ENCODE peak calls at places on chromosomes 4 and X, in ten cellular contexts. L, R, B, E, Y, H, F, D, T and G are unnamed samples.

GRCh38 chr4:7414046-7414445 is 20.7 kb downstream of the PSAPL1 start:
- DNase-seq in L (no peak), R (no peak), B (no peak), E (no peak), Y (no peak), H (no peak), F (no peak), D (peak), T (no peak), G (no peak)

GRCh38 chrX:154855256-154855655 is 20.8 kb upstream of the SMIM9 start:
- DNase-seq in L (no peak), R (no peak), B (no peak), E (no peak), Y (no peak), H (peak), F (no peak), D (no peak), T (no peak), G (no peak)

GRCh38 chr4:147709999-147710398 is 21.9 kb upstream of the ARHGAP10 start:
- DNase-seq in L (no peak), R (peak), B (peak), E (no peak), Y (no peak), H (peak), F (no peak), D (no peak), T (no peak), G (no peak)

GRCh38 chr4:47837582-47838294 is at the start of gene CORIN:
- DNase-seq in L (no peak), R (no peak), B (no peak), E (no peak), Y (no peak), H (no peak), F (no peak), D (no peak), T (no peak), G (no peak)

GRCh38 chr4:2788101-2788500 is 4.8 kb upstream of the SH3BP2 start:
- DNase-seq in L (no peak), R (no peak), B (no peak), E (no peak), Y (no peak), H (no peak), F (no peak), D (no peak), T (no peak), G (no peak)

GRCh38 chrX:134636859-134637258 is 21.4 kb downstream of the PLAC1 start:
- DNase-seq in L (no peak), R (peak), B (peak), E (no peak), Y (no peak), H (peak), F (no peak), D (no peak), T (no peak), G (no peak)

GRCh38 chr4:86536166-86536565 is 57.9 kb upstream of the PTPN13 start:
- DNase-seq in L (no peak), R (no peak), B (no peak), E (no peak), Y (no peak), H (no peak), F (no peak), D (no peak), T (no peak), G (no peak)

GRCh38 chrX:47156611-47157520 is 11.8 kb downstream of the RBM10 start:
- DNase-seq in L (no peak), R (no peak), B (no peak), E (no peak), Y (no peak), H (peak), F (no peak), D (no peak), T (no peak), G (no peak)

GRCh38 chrX:42384956-42385355 is 393.0 kb downstream of the PPP1R2C start:
- DNase-seq in L (no peak), R (no peak), B (no peak), E (no peak), Y (no peak), H (no peak), F (no peak), D (no peak), T (no peak), G (no peak)

GRCh38 chrX:74085642-74086236 is 218.2 kb upstream of the ZCCHC13 start:
- DNase-seq in L (no peak), R (no peak), B (no peak), E (no peak), Y (no peak), H (no peak), F (no peak), D (peak), T (no peak), G (no peak)

GRCh38 chr4:169071781-169072180 is 61.7 kb upstream of the CBR4 start:
- DNase-seq in L (no peak), R (peak), B (no peak), E (no peak), Y (no peak), H (peak), F (no peak), D (no peak), T (no peak), G (no peak)

GRCh38 chr4:2977116-2978097 is 14.0 kb downstream of the GRK4 start:
- DNase-seq in L (no peak), R (peak), B (peak), E (no peak), Y (no peak), H (peak), F (no peak), D (no peak), T (no peak), G (no peak)

GRCh38 chr4:67871867-67872266 is 11.9 kb downstream of the TMPRSS11D start:
- DNase-seq in L (peak), R (peak), B (peak), E (no peak), Y (no peak), H (peak), F (no peak), D (no peak), T (no peak), G (no peak)
- TF ChIP-seq CTCF in L (peak), R (peak), B (peak), E (peak), Y (no peak), H (peak), F (peak), D (no peak), T (peak), G (no peak)

DNA sequence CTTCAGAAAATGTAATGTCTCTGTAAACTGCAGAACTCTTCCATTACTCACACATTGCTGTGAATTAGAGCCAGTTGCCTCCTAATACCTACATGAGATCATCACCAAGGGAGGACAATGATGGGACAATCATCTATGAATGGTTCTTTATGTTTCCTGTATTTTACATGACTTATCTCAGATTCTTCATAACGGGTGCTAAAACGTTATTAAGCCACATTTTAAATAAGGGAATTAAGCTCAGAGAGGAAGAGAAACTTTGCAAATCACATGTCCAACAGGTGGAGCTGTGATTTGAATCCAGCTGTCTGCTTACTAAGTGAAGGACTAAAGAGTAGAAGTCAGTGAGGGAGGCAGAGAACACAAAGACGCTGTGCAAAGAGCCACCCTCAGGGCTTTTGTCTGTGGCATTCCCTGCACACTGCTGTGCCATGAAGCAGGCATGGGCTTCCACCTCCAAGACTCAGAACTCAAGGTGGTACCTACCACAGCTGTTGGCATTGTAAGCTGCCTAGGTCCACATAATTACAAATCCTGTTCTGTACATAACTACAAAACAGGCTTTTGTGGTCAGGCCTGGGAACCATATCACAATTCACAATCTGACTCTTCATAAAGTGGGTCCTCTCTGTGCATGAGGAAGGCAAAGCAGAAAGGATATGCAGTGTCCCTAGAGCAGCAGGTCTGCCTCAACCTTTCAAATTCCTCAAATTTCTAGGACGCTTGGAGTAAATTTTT is 12.8 kb downstream of the TBC1D9 start:
- DNase-seq in L (peak), R (peak), B (peak), E (no peak), Y (no peak), H (peak), F (no peak), D (no peak), T (no peak), G (no peak)
- TF ChIP-seq CTCF in L (peak), R (peak), B (peak), E (peak), Y (no peak), H (peak), F (peak), D (peak), T (no peak), G (no peak)

GRCh38 chr4:13601060-13601459 is 26.5 kb downstream of the BOD1L1 start:
- DNase-seq in L (no peak), R (no peak), B (no peak), E (no peak), Y (no peak), H (no peak), F (no peak), D (no peak), T (no peak), G (no peak)

GRCh38 chr4:13601848-13602247 is 25.7 kb downstream of the BOD1L1 start:
- DNase-seq in L (no peak), R (no peak), B (no peak), E (no peak), Y (no peak), H (no peak), F (no peak), D (no peak), T (no peak), G (no peak)

GRCh38 chr4:13597141-13597540 is 30.4 kb downstream of the BOD1L1 start:
- DNase-seq in L (peak), R (no peak), B (no peak), E (no peak), Y (no peak), H (no peak), F (no peak), D (no peak), T (no peak), G (no peak)

GRCh38 chr4:13599159-13599558 is 28.4 kb downstream of the BOD1L1 start:
- DNase-seq in L (no peak), R (no peak), B (no peak), E (no peak), Y (no peak), H (no peak), F (no peak), D (no peak), T (no peak), G (no peak)

DNA sequence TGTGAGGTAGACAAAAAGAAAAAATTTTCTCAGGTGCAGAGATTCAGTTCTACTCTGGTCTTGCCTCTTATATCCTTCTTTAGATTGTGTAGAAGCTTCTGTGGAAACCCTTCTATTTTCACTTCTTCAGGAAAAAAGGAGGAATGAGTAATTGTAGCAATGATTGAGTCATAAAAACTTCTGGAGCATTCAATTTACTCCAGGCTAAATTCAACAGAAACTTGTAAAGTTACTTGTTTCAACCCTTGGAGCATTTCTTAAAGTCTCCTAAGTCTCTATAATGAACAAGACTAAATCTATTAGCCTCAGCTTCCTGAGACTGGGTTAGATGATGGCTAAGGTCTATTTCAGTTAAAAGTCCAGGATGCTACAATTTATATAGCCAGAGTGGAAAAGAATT is 29.9 kb downstream of the BOD1L1 start:
- DNase-seq in L (no peak), R (peak), B (peak), E (no peak), Y (no peak), H (no peak), F (no peak), D (no peak), T (no peak), G (no peak)
- TF ChIP-seq CTCF in L (no peak), R (no peak), B (no peak), E (no peak), Y (no peak), H (no peak), F (no peak), D (no peak), T (no peak), G (no peak)

GRCh38 chr4:186193851-186194250 is 2.5 kb downstream of the CYP4V2 start:
- DNase-seq in L (no peak), R (no peak), B (no peak), E (no peak), Y (no peak), H (no peak), F (no peak), D (no peak), T (no peak), G (no peak)

GRCh38 chr4:186192068-186192751 is 843 bp downstream of the CYP4V2 start:
- DNase-seq in L (no peak), R (peak), B (peak), E (no peak), Y (no peak), H (peak), F (no peak), D (peak), T (peak), G (peak)

GRCh38 chr4:186190456-186191265 is 706 bp upstream of the CYP4V2 start:
- DNase-seq in L (no peak), R (no peak), B (peak), E (peak), Y (no peak), H (peak), F (no peak), D (peak), T (peak), G (no peak)

GRCh38 chr4:186189656-186190055 is 1.7 kb upstream of the CYP4V2 start:
- DNase-seq in L (no peak), R (no peak), B (no peak), E (no peak), Y (no peak), H (no peak), F (no peak), D (no peak), T (no peak), G (no peak)

GRCh38 chr4:186191266-186192067 is at the start of gene CYP4V2:
- DNase-seq in L (peak), R (peak), B (peak), E (peak), Y (peak), H (peak), F (peak), D (peak), T (peak), G (peak)
- TF ChIP-seq CTCF in L (peak), R (peak), B (no peak), E (peak), Y (no peak), H (no peak), F (peak), D (peak), T (no peak), G (no peak)

GRCh38 chr4:102625232-102625930 is 124.2 kb downstream of the NFKB1 start:
- DNase-seq in L (peak), R (peak), B (peak), E (no peak), Y (no peak), H (no peak), F (no peak), D (peak), T (no peak), G (no peak)
- TF ChIP-seq CTCF in L (no peak), R (peak), B (peak), E (no peak), Y (no peak), H (no peak), F (peak), D (peak), T (no peak), G (no peak)

GRCh38 chrX:112844250-112844649 is 3.6 kb upstream of the AMOT start:
- DNase-seq in L (no peak), R (peak), B (no peak), E (no peak), Y (no peak), H (peak), F (no peak), D (no peak), T (no peak), G (no peak)

GRCh38 chrX:112839856-112840255 is 775 bp downstream of the AMOT start:
- DNase-seq in L (no peak), R (no peak), B (no peak), E (no peak), Y (no peak), H (no peak), F (no peak), D (no peak), T (no peak), G (no peak)

GRCh38 chrX:112841820-112842157 is 1.2 kb upstream of the AMOT start:
- DNase-seq in L (no peak), R (no peak), B (no peak), E (no peak), Y (no peak), H (no peak), F (no peak), D (no peak), T (no peak), G (no peak)

GRCh38 chrX:112840382-112841113 is at the start of gene AMOT:
- DNase-seq in L (peak), R (peak), B (peak), E (peak), Y (no peak), H (peak), F (no peak), D (peak), T (peak), G (peak)

GRCh38 chrX:112841114-112841819 is 636 bp upstream of the AMOT start:
- DNase-seq in L (peak), R (peak), B (peak), E (peak), Y (peak), H (peak), F (peak), D (peak), T (peak), G (peak)
- TF ChIP-seq CTCF in L (no peak), R (no peak), B (no peak), E (peak), Y (no peak), H (no peak), F (no peak), D (no peak), T (no peak), G (no peak)